ENCODE peak calls at places on chromosomes 13 and 19, in ten cellular contexts. C is heart right ventricle; Z is AG10803; L is mucosa of descending colon; Q is astrocyte of the spinal cord; M is neural progenitor cell; V is effector memory CD4-positive, alpha-beta T cell; R is H7; I is choroid plexus epithelial cell; Y is fibroblast of villous mesenchyme. D is an unnamed sample.

GRCh38 chr19:14603990-14604387 is 21.1 kb downstream of the CLEC17A start:
- DNase-seq in C (no peak), Z (no peak), L (no peak), Q (no peak), M (no peak), V (no peak), R (no peak), I (no peak), Y (no peak), D (no peak)

GRCh38 chr19:40553885-40554857 is 22.5 kb upstream of the SHKBP1 start:
- DNase-seq in C (no peak), Z (no peak), L (no peak), Q (no peak), M (peak), V (no peak), R (peak), I (no peak), Y (no peak), D (peak)

GRCh38 chr19:8629184-8629583 is 1.2 kb upstream of the NFILZ start:
- DNase-seq in C (no peak), Z (no peak), L (no peak), Q (no peak), M (no peak), V (no peak), R (peak), I (no peak), Y (no peak), D (no peak)

GRCh38 chr19:17859533-17860330 is at the start of gene RPL18A:
- DNase-seq in C (peak), Z (peak), L (peak), Q (peak), M (peak), V (peak), R (peak), I (peak), Y (peak), D (peak)

GRCh38 chr13:23554000-23554399 is 16.2 kb upstream of the TNFRSF19 start:
- DNase-seq in C (no peak), Z (no peak), L (no peak), Q (no peak), M (no peak), V (no peak), R (no peak), I (no peak), Y (no peak), D (peak)

GRCh38 chr19:15379083-15379995 is at the start of gene AKAP8:
- DNase-seq in C (peak), Z (peak), L (peak), Q (peak), M (peak), V (peak), R (peak), I (peak), Y (peak), D (peak)

GRCh38 chr13:84896128-84896527 is 903.1 kb downstream of the SLITRK6 start:
- DNase-seq in C (no peak), Z (peak), L (peak), Q (peak), M (peak), V (no peak), R (peak), I (peak), Y (peak), D (peak)

GRCh38 chr19:16895467-16896097 is 6.8 kb downstream of the F2RL3 start:
- DNase-seq in C (no peak), Z (peak), L (no peak), Q (peak), M (peak), V (no peak), R (no peak), I (peak), Y (peak), D (no peak)

GRCh38 chr13:33033361-33033812 is 17.2 kb downstream of the KL start:
- DNase-seq in C (no peak), Z (no peak), L (no peak), Q (no peak), M (no peak), V (no peak), R (no peak), I (no peak), Y (peak), D (no peak)

GRCh38 chr19:16612631-16613030 is 15.4 kb downstream of the MED26 start:
- DNase-seq in C (no peak), Z (peak), L (no peak), Q (no peak), M (no peak), V (no peak), R (no peak), I (peak), Y (peak), D (no peak)

DNA sequence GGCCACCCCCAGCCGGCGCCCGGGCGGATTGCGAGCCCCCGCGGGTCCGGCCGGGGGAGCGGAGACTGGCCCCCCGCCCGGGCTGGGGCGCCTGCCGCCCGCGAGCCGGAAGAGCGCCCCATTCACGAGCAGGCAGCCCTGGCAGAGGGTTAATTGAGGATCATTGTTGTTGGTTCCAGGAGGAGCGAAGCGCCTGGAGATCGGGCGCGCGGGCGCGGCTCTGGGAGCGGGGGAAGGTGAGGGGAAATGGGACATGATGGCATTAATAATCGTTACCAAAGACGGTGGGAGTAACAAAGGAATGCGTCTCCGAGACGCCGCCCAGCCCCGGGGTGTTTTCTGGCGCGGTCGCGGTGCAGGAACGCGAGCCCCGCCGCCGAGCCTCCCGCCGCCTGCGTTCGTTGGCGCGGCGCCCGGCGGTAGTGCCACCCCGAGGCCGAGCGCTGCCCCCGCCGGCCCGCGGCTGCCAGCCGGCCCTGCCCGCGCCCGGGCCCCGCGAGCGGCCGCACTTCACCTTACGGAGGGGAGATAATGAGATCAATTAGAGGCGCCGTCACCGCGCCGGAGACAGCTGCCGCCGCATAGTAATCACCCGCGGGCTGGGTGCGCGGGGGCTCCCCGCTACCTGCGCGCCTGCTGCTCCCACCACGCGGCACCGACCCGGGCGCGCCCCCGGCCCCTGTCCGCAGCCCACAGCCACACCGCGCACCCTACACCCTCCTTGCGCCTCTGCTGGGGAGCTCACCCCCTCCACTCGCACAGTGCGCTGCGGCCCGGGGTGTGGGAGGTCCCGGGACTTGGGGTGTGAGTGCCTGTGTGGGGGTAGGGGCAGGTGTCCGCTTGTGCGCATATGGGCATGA is 2.8 kb downstream of the ZNF536 start:
- DNase-seq in C (no peak), Z (no peak), L (no peak), Q (no peak), M (peak), V (no peak), R (peak), I (no peak), Y (no peak), D (no peak)
- H3K4me3 ChIP-seq in C (no peak), Z (peak), L (no peak), Q (no peak), M (peak), V (no peak), R (peak), I (no peak), Y (no peak), D (no peak)

DNA sequence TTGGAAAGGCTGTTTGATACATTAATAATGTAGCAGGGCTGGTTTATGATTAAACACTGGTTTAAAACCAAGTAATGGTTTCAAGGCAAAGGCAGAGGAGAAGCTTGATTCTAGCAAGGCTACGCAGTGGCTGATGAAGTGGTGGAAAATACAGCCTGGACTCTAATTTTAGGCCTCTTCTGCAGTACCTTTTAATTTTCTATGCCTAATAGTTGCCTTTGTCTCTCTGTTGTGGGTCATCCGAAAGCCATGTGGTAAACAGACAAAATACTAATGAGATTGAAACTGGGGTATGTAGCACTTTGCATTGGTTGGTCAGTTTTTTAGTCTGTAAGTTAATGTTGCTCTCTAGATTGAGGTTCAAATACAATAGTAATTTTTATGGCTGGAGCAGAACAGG is 3.3 kb downstream of the LMO7 start:
- DNase-seq in C (no peak), Z (no peak), L (no peak), Q (no peak), M (no peak), V (no peak), R (no peak), I (no peak), Y (no peak), D (no peak)
- H3K4me3 ChIP-seq in C (no peak), Z (peak), L (no peak), Q (peak), M (no peak), V (no peak), R (no peak), I (no peak), Y (no peak), D (no peak)

GRCh38 chr19:872266-872951 is 12.9 kb downstream of the CFD start:
- DNase-seq in C (no peak), Z (peak), L (peak), Q (peak), M (peak), V (peak), R (peak), I (peak), Y (peak), D (peak)
- H3K4me3 ChIP-seq in C (no peak), Z (no peak), L (no peak), Q (no peak), M (no peak), V (peak), R (peak), I (no peak), Y (peak), D (no peak)

GRCh38 chr13:28659611-28659970 is 661 bp downstream of the POMP start:
- DNase-seq in C (no peak), Z (peak), L (no peak), Q (peak), M (no peak), V (no peak), R (no peak), I (peak), Y (peak), D (peak)
- H3K4me3 ChIP-seq in C (peak), Z (peak), L (peak), Q (peak), M (peak), V (peak), R (peak), I (peak), Y (peak), D (peak)

DNA sequence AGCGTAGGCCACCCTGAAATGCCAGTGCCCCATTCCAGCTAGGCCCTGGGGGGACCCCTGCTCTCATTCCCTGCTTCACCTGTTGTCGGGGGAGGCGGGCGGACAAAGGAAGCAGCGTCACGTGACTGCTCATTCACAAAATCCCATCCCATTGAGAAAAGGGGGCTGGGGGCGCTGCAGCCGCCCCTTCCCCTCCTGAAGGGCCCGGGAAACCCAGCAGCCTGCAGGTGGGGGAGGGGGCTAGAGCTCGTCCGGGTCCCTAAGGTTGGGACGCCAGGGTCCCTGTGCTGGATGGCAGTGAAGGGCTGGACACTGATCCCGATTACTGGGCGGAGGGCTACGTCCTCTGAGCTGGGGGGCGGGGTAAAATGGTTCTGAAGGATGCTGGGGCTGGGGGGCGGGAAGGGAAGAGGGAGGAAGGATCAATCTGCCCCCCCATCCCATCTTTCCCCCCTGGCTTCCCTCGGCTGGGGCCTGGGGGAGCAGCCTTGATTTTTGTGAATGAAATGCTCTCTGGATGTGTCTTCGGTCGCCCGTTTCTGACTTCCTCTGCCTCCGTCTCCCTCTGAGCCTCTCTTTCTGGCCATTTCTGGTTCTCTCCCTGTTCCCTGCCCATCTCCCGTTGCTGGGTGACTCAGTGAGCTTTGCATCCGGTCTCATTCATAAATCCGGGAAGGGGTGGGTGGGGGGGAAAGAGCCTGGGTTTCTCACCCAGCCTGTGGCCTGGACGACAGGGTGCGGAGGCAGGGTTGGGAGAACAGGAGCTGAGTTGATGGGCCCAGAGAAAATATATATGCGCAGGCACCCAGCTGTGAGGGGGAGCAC is 816 bp downstream of the SPRED3 start:
- DNase-seq in C (no peak), Z (peak), L (peak), Q (peak), M (peak), V (no peak), R (peak), I (peak), Y (peak), D (peak)
- H3K4me3 ChIP-seq in C (peak), Z (peak), L (no peak), Q (peak), M (peak), V (peak), R (peak), I (peak), Y (peak), D (peak)